ENCODE peak calls at places on chromosome 1, in four cellular contexts. T, C, N and W are unnamed samples.

GRCh38 chr1:167491586-167492408 is 26.5 kb downstream of the CD247 start:
- DNase-seq in T (no peak), C (peak), N (no peak), W (no peak)

GRCh38 chr1:213692236-213692831 is 295.4 kb upstream of the PROX1 start:
- DNase-seq in T (no peak), C (no peak), N (no peak), W (no peak)

GRCh38 chr1:93661829-93662474 is 19.7 kb downstream of the BCAR3 start:
- DNase-seq in T (peak), C (no peak), N (no peak), W (no peak)

GRCh38 chr1:43237131-43237530 is 32.7 kb upstream of the TMEM125 start:
- DNase-seq in T (no peak), C (no peak), N (no peak), W (no peak)

GRCh38 chr1:172383541-172383940 is 36.9 kb upstream of the C1orf105 start:
- DNase-seq in T (peak), C (no peak), N (no peak), W (no peak)

GRCh38 chr1:247209306-247209900 is 37.6 kb upstream of the ZNF124 start:
- DNase-seq in T (no peak), C (peak), N (no peak), W (no peak)

GRCh38 chr1:179021873-179022272 is 3.8 kb upstream of the FAM20B start:
- DNase-seq in T (peak), C (no peak), N (no peak), W (no peak)

GRCh38 chr1:84298688-84299535 is 2.6 kb upstream of the SAMD13 start:
- DNase-seq in T (peak), C (peak), N (peak), W (no peak)

GRCh38 chr1:37797750-37798345 is 4.2 kb downstream of the MANEAL start:
- DNase-seq in T (peak), C (peak), N (no peak), W (no peak)

GRCh38 chr1:200535605-200536004 is 84.9 kb downstream of the KIF14 start:
- DNase-seq in T (peak), C (peak), N (no peak), W (no peak)

GRCh38 chr1:243672675-243673074 is 177.4 kb downstream of the AKT3 start:
- DNase-seq in T (no peak), C (no peak), N (no peak), W (no peak)

GRCh38 chr1:115251856-115252255 is 86.2 kb downstream of the NGF start:
- DNase-seq in T (peak), C (no peak), N (no peak), W (no peak)

GRCh38 chr1:86750076-86750475 is 45.7 kb downstream of the SH3GLB1 start:
- DNase-seq in T (no peak), C (no peak), N (no peak), W (no peak)

GRCh38 chr1:152462636-152463035 is 48.0 kb upstream of the LCE5A start:
- DNase-seq in T (no peak), C (no peak), N (no peak), W (no peak)

GRCh38 chr1:226772456-226773139 is 33.5 kb upstream of the ITPKB start:
- DNase-seq in T (no peak), C (peak), N (no peak), W (no peak)

GRCh38 chr1:58358311-58358710 is 188.2 kb downstream of the OMA1 start:
- DNase-seq in T (peak), C (no peak), N (no peak), W (no peak)

GRCh38 chr1:79708646-79709237 is 702.2 kb upstream of the ADGRL4 start:
- DNase-seq in T (no peak), C (no peak), N (no peak), W (no peak)

GRCh38 chr1:40450491-40451237 is 388 bp downstream of the ZFP69B start:
- DNase-seq in T (peak), C (peak), N (no peak), W (no peak)

GRCh38 chr1:83554174-83554573 is 444.8 kb downstream of the TTLL7 start:
- DNase-seq in T (no peak), C (peak), N (no peak), W (no peak)

GRCh38 chr1:27992271-27992670 is 32.5 kb downstream of the XKR8 start:
- DNase-seq in T (no peak), C (peak), N (no peak), W (no peak)

GRCh38 chr1:156126701-156127534 is 12.4 kb downstream of the LMNA start:
- DNase-seq in T (peak), C (peak), N (no peak), W (no peak)

GRCh38 chr1:15411593-15412487 is 2.2 kb downstream of the EFHD2 start:
- DNase-seq in T (peak), C (peak), N (no peak), W (no peak)

GRCh38 chr1:153260980-153261792 is 1.7 kb downstream of the LORICRIN start:
- DNase-seq in T (peak), C (peak), N (no peak), W (no peak)

GRCh38 chr1:40848530-40849189 is 13.5 kb downstream of the CITED4 start:
- DNase-seq in T (peak), C (peak), N (no peak), W (peak)